ENCODE peak calls at places on chromosomes 13 and 19, in four cellular contexts. L, X, V and I are unnamed samples. For H3K36me3, the result is how much of the 10 kb centered on the place peaks cover.

GRCh38 chr13:102970542-102970941 is 95.7 kb downstream of the SLC10A2 start:
- DNase-seq in X (no peak), L (no peak), V (no peak), I (no peak)

GRCh38 chr19:45115809-45116615 is 23.0 kb downstream of the PPP1R37 start:
- DNase-seq in L (no peak), V (no peak), X (no peak), I (no peak)

GRCh38 chr19:23420824-23421223 is 25.6 kb upstream of the ZNF91 start:
- DNase-seq in V (no peak), L (no peak), X (no peak), I (no peak)

GRCh38 chr19:50387176-50387867 is 3.2 kb downstream of the POLD1 start:
- DNase-seq in L (no peak), X (peak), V (no peak), I (peak)

GRCh38 chr13:25872871-25873607 is 178.8 kb downstream of the SHISA2 start:
- DNase-seq in L (no peak), V (peak), X (no peak), I (no peak)

GRCh38 chr13:105410602-105411001 is 1124.9 kb downstream of the EFNB2 start:
- DNase-seq in L (peak), V (peak), X (no peak), I (peak)

GRCh38 chr19:18733196-18733647 is 49.7 kb downstream of the CRTC1 start:
- DNase-seq in X (peak), L (no peak), V (no peak), I (no peak)

GRCh38 chr13:50829896-50830295 is 13.6 kb downstream of the DLEU7 start:
- DNase-seq in X (no peak), V (peak), L (no peak), I (peak)

GRCh38 chr13:36819811-36820140 is 754 bp downstream of the RFXAP start:
- DNase-seq in X (peak), L (no peak), V (peak), I (no peak)

GRCh38 chr13:26022538-26023292 is 29.1 kb downstream of the SHISA2 start:
- DNase-seq in V (peak), L (no peak), X (peak), I (peak)

GRCh38 chr13:40060318-40061007 is 405.0 kb downstream of the COG6 start:
- DNase-seq in L (no peak), V (peak), X (peak), I (peak)

GRCh38 chr19:22261596-22261995 is 24.6 kb upstream of the ZNF729 start:
- DNase-seq in X (no peak), V (no peak), L (no peak), I (no peak)

GRCh38 chr13:78659450-78660110 is 625 bp upstream of the OBI1 start:
- DNase-seq in L (no peak), X (no peak), V (peak), I (no peak)

DNA sequence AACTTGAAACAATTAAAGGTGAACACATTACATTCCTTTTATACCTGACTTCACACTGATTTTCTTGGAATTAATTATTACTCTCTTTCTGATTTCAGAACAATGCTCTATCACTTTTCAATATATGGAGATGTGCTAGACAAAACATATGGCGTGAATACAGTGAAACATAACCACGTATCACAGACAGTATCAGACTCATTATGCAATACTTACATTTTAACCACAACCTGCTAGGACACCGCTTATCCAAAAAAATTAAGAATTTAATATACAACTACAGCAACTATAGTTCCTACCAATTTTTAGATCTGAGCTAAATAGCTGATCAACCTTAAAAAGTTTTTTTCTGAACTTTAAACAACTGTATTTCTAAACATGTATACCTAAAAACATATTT is 9.9 kb downstream of the HSPH1 start:
- DNase-seq in V (no peak), L (no peak), X (no peak), I (no peak)
- H3K36me3 ChIP-seq in V (half or more), L (half or more), X (under half), I (under half)

GRCh38 chr19:9823816-9824215 is 3.9 kb upstream of the UBL5 start:
- DNase-seq in L (no peak), X (no peak), V (no peak), I (no peak)
- H3K4me3 ChIP-seq in L (no peak), X (no peak), V (no peak), I (no peak)

DNA sequence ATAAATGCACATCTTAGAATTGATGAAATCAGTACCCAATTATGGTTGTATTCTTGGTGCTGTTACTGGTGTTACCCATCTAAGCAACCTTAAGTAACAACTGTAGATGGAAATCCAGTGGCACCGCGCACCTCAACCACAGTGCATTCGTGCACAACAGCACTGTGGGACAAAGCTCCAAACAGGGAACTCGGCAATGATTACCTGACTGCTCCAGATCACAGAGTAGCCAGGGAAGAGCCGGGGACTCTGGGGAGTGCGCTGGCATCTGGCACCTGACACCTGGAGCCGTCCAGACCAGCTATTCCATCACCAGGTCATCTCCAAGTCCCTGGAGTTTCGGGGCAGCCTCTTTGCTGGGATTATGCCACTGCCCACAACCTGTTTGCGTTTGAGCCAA is 62.0 kb downstream of the COL4A1 start:
- DNase-seq in V (no peak), X (no peak), L (no peak), I (no peak)
- H3K36me3 ChIP-seq in V (under half), X (half or more), L (under half), I (under half)

GRCh38 chr13:67769987-67770341 is 539.8 kb upstream of the PCDH9 start:
- DNase-seq in X (no peak), V (no peak), L (no peak), I (no peak)
- H3K4me3 ChIP-seq in X (no peak), V (no peak), L (no peak), I (no peak)

GRCh38 chr19:12077375-12077774 is 12.8 kb downstream of the ZNF844 start:
- DNase-seq in L (no peak), X (no peak), V (no peak), I (no peak)
- H3K36me3 ChIP-seq in L (half or more), X (under half), V (under half), I (under half)

DNA sequence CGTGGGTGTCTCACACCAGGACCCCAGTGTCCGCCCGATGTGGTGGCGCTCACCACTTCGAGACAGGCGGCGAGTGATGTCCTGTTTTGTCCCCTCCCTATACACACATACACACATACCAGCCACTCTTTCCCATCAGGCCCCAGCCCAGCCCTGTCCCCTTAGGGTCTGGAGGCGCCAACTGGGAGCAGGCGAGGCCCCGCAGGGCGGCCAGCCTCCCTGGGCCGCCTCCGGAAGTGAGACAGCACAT is 38.1 kb upstream of the NANOS3 start:
- DNase-seq in X (no peak), V (no peak), L (no peak), I (no peak)
- H3K4me3 ChIP-seq in X (peak), V (peak), L (peak), I (peak)

GRCh38 chr19:46727757-46728156 is 10.8 kb upstream of the PRKD2 start:
- DNase-seq in V (no peak), X (no peak), L (peak), I (no peak)
- H3K36me3 ChIP-seq in V (under half), X (half or more), L (half or more), I (half or more)

GRCh38 chr19:6532244-6532999 is 1.6 kb downstream of the TNFSF9 start:
- DNase-seq in X (no peak), V (no peak), L (peak), I (no peak)
- H3K4me3 ChIP-seq in X (no peak), V (peak), L (no peak), I (peak)

GRCh38 chr19:47157455-47158321 is 27.1 kb downstream of the SAE1 start:
- DNase-seq in X (peak), V (no peak), L (peak), I (peak)
- H3K36me3 ChIP-seq in X (under half), V (under half), L (under half), I (under half)